ENCODE peak calls at places on chromosomes 13 and 19, in four cellular contexts. J is stimulated activated CD4-positive, alpha-beta T cell treated with anti-CD3 and anti-CD28 coated beads, Interleukin-12 subunit alpha, Interleukin-12 subunit beta, amount 100 ng/mL, for 24 hours; I is aorta; Y is nephron progenitor cell. P is an unnamed sample.

GRCh38 chr13:95367309-95367843 is 66.1 kb upstream of the ABCC4 start:
- DNase-seq in J (no peak), Y (no peak), I (no peak), P (no peak)

GRCh38 chr19:54469496-54469934 is 3.6 kb downstream of the CDC42EP5 start:
- DNase-seq in Y (no peak), J (no peak), I (peak; percentile 83), P (no peak)

GRCh38 chr19:10876459-10877240 is 5.3 kb downstream of the CARM1 start:
- DNase-seq in J (no peak), I (no peak), Y (no peak), P (no peak)

GRCh38 chr13:109989686-109990085 is 203.3 kb upstream of the IRS2 start:
- DNase-seq in Y (no peak), J (no peak), I (no peak), P (no peak)

GRCh38 chr19:39645800-39646411 is 9.8 kb upstream of the LGALS16 start:
- DNase-seq in I (no peak), J (no peak), Y (peak; percentile 77), P (peak; percentile 53)

GRCh38 chr19:37519890-37520289 is 13.2 kb downstream of the ZNF793 start:
- DNase-seq in J (no peak), I (no peak), Y (no peak), P (no peak)

GRCh38 chr13:92313382-92313781 is 913.2 kb upstream of the GPC6 start:
- DNase-seq in Y (no peak), I (no peak), J (no peak), P (no peak)

GRCh38 chr19:7550987-7551761 is 15.7 kb downstream of the PNPLA6 start:
- DNase-seq in Y (peak; percentile 83), I (peak; percentile 84), J (no peak), P (peak; percentile 79)

GRCh38 chr13:99014391-99014988 is 36.6 kb upstream of the DOCK9 start:
- DNase-seq in I (no peak), J (no peak), Y (no peak), P (no peak)

GRCh38 chr19:18637644-18638630 is 1.1 kb downstream of the KLHL26 start:
- DNase-seq in Y (no peak), I (no peak), J (no peak), P (no peak)

GRCh38 chr19:52398091-52398461 is 427 bp downstream of the ZNF528 start:
- DNase-seq in I (no peak), Y (no peak), J (no peak), P (no peak)

GRCh38 chr19:44050740-44051653 is 839 bp upstream of the ZNF223 start:
- DNase-seq in J (no peak), Y (no peak), I (no peak), P (no peak)

GRCh38 chr19:39296906-39297305 is 699 bp downstream of the IFNL1 start:
- DNase-seq in Y (no peak), I (peak; percentile 41), J (no peak), P (no peak)

GRCh38 chr13:109397285-109397684 is 389.1 kb downstream of the IRS2 start:
- DNase-seq in Y (no peak), I (no peak), J (no peak), P (no peak)

GRCh38 chr19:1433119-1434039 is 4.8 kb upstream of the RPS15 start:
- DNase-seq in J (no peak), Y (no peak), I (no peak), P (no peak)

GRCh38 chr13:50529154-50529882 is 314.2 kb downstream of the DLEU7 start:
- DNase-seq in Y (no peak), I (peak; percentile 92), J (no peak), P (no peak)

GRCh38 chr19:19490247-19490968 is 24.9 kb downstream of the TSSK6 start:
- DNase-seq in J (peak; percentile 61), I (peak; percentile 87), Y (peak; percentile 82), P (peak; percentile 80)

GRCh38 chr19:4524808-4525562 is 6.7 kb upstream of the PLIN4 start:
- DNase-seq in Y (peak; percentile 80), I (peak; percentile 88), J (peak; percentile 41), P (peak; percentile 77)

P was measured in endothelial cell.